ENCODE peak calls at places on chromosomes 16 and 17, in five cellular contexts. One of them, this sample, is unnamed.

GRCh38 chr17:68101992-68102758 is 66.6 kb downstream of the KPNA2 start:
- DNase-seq in fibroblast of lung: no peak
- DNase-seq in H1: no peak
- DNase-seq in astrocyte: no peak
- DNase-seq in H9: no peak
- DNase-seq in this sample: peak; percentile 30

GRCh38 chr17:51667722-51668083 is 407.4 kb downstream of the UTP18 start:
- DNase-seq in H9: no peak
- DNase-seq in astrocyte: no peak
- DNase-seq in fibroblast of lung: no peak
- DNase-seq in H1: no peak
- DNase-seq in this sample: no peak

GRCh38 chr16:89309438-89310122 is 92.1 kb downstream of the ZNF778 start:
- DNase-seq in H9: no peak
- DNase-seq in astrocyte: no peak
- DNase-seq in fibroblast of lung: no peak
- DNase-seq in H1: no peak
- DNase-seq in this sample: no peak

GRCh38 chr17:65660947-65661346 is 99.5 kb upstream of the AXIN2 start:
- DNase-seq in fibroblast of lung: peak; percentile 57
- DNase-seq in astrocyte: peak; percentile 36
- DNase-seq in H9: no peak
- DNase-seq in H1: no peak
- DNase-seq in this sample: peak; percentile 92

GRCh38 chr17:14308965-14309879 is 8.3 kb downstream of the HS3ST3B1 start:
- DNase-seq in H1: peak; percentile 99
- DNase-seq in H9: peak; percentile 100
- DNase-seq in astrocyte: peak; percentile 88
- DNase-seq in fibroblast of lung: peak; percentile 92
- DNase-seq in this sample: peak; percentile 96

GRCh38 chr16:14007460-14007859 is 63.7 kb upstream of the MRTFB start:
- DNase-seq in H9: no peak
- DNase-seq in H1: no peak
- DNase-seq in fibroblast of lung: peak; percentile 87
- DNase-seq in astrocyte: peak; percentile 72
- DNase-seq in this sample: peak; percentile 83

GRCh38 chr17:42159796-42160551 is 5.2 kb upstream of the RAB5C start:
- DNase-seq in astrocyte: no peak
- DNase-seq in H1: no peak
- DNase-seq in fibroblast of lung: no peak
- DNase-seq in H9: no peak
- DNase-seq in this sample: no peak

GRCh38 chr16:57147381-57148191 is 38.3 kb downstream of the PSME3IP1 start:
- DNase-seq in H1: no peak
- DNase-seq in astrocyte: no peak
- DNase-seq in H9: peak; percentile 45
- DNase-seq in fibroblast of lung: no peak
- DNase-seq in this sample: peak; percentile 75

GRCh38 chr16:77784441-77785356 is 3.7 kb upstream of the VAT1L start:
- DNase-seq in astrocyte: no peak
- DNase-seq in fibroblast of lung: no peak
- DNase-seq in H1: no peak
- DNase-seq in H9: no peak
- DNase-seq in this sample: peak; percentile 42

GRCh38 chr17:49687878-49688491 is 10.1 kb upstream of the SPOP start:
- DNase-seq in astrocyte: no peak
- DNase-seq in H1: no peak
- DNase-seq in H9: peak; percentile 28
- DNase-seq in fibroblast of lung: peak; percentile 26
- DNase-seq in this sample: peak; percentile 11

GRCh38 chr16:69330286-69331109 is at the start of gene PDF:
- DNase-seq in fibroblast of lung: peak; percentile 89
- DNase-seq in H1: peak; percentile 93
- DNase-seq in astrocyte: peak; percentile 81
- DNase-seq in H9: peak; percentile 96
- DNase-seq in this sample: peak; percentile 99

GRCh38 chr16:12081048-12081404 is 104.5 kb downstream of the SNX29 start:
- DNase-seq in astrocyte: no peak
- DNase-seq in fibroblast of lung: no peak
- DNase-seq in H1: no peak
- DNase-seq in H9: no peak
- DNase-seq in this sample: no peak

GRCh38 chr17:11925271-11926021 is 71.8 kb downstream of the ZNF18 start:
- DNase-seq in H9: no peak
- DNase-seq in fibroblast of lung: no peak
- DNase-seq in astrocyte: no peak
- DNase-seq in H1: no peak
- DNase-seq in this sample: no peak

GRCh38 chr16:3186946-3187690 is 886 bp upstream of the OR1F1 start:
- DNase-seq in astrocyte: no peak
- DNase-seq in fibroblast of lung: no peak
- DNase-seq in H1: no peak
- DNase-seq in H9: no peak
- DNase-seq in this sample: no peak

GRCh38 chr17:43524945-43525575 is 21.1 kb downstream of the ETV4 start:
- DNase-seq in astrocyte: peak; percentile 25
- DNase-seq in fibroblast of lung: no peak
- DNase-seq in H1: no peak
- DNase-seq in H9: no peak
- DNase-seq in this sample: peak; percentile 29

GRCh38 chr16:76059186-76059585 is 218.0 kb upstream of the CNTNAP4 start:
- DNase-seq in fibroblast of lung: no peak
- DNase-seq in H1: no peak
- DNase-seq in astrocyte: no peak
- DNase-seq in H9: no peak
- DNase-seq in this sample: no peak

GRCh38 chr17:81090361-81091133 is 55.6 kb downstream of the BAIAP2 start:
- DNase-seq in astrocyte: no peak
- DNase-seq in fibroblast of lung: peak; percentile 84
- DNase-seq in H9: peak; percentile 95
- DNase-seq in H1: peak; percentile 83
- DNase-seq in this sample: peak; percentile 63
- H3K4me2 ChIP-seq in astrocyte: no peak overlapping the region
- H3K4me2 ChIP-seq in fibroblast of lung: no peak overlapping the region
- H3K4me2 ChIP-seq in H9: no peak overlapping the region
- H3K4me2 ChIP-seq in H1: no peak overlapping the region
- H3K4me2 ChIP-seq in this sample: no peak overlapping the region

DNA sequence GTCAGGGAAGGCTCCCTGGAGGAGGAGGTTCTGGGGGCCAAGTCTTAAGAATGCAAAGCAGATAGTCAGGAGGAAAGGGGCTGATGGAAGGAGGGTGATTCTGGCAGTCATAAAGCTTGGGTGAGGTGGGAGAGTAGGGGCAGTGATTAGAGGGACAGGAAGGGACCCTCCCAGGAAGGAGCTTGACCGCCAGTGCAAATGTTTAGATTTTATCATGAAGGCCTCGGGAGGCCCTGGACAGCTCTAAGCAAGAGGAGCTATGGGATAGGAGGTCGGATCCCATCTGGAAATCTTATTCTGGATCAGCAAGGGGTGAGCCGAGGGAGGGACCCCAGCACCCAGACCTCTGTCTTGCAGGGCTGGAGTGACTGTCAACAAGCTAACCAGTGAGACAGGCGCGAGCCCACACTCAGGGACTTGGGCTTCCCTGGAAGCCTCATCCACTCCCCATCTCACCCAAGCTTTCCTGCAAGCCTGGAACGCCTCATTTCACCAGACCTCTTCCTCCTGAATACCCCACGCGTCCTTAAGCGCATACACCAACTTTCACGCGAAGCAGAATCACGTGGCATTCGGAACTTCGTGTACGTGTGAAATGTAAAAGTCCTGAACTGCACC is 52.0 kb upstream of the CBX4 start:
- DNase-seq in fibroblast of lung: no peak
- DNase-seq in H9: no peak
- DNase-seq in H1: no peak
- DNase-seq in astrocyte: no peak
- DNase-seq in this sample: no peak
- H3K4me2 ChIP-seq in fibroblast of lung: no peak overlapping the region
- H3K4me2 ChIP-seq in H9: no peak overlapping the region
- H3K4me2 ChIP-seq in H1: no peak overlapping the region
- H3K4me2 ChIP-seq in astrocyte: no peak overlapping the region
- H3K4me2 ChIP-seq in this sample: no peak overlapping the region

DNA sequence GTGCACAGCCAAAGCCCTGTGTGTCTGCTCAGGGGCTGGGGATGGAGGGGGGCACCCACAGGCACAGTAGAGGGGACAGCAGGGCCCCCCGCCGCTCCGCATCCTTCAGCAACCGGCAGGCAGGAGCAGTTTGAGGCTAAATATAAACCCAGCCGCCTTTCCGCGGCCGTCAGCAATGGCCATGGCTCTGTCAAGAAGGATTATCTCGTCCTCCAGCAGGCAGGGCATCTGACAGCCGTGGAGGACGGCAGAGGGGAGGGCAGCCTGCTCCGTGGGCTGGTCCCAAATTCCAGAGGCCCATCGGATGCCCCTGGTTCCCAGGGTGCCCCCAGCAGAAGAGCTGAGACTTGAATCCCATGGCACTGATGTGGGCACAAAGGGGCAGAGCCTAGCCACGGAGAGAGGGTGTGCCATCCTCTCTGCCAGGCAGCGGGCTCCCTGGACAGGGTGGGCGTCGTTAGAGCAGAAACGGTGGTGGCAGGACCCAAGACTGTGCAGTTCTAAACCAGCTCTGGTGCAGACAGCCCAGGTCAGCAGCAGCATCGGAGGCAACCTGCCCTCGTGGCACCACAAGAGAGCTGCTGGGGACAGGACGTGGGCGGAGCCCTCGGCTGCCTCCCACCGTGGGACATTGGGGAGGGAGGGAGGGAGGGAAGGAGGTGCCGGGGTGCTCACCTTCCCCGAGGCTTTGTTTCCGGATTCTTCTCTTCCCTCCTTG is 198.8 kb upstream of the CIBAR2 start:
- DNase-seq in H1: no peak
- DNase-seq in H9: no peak
- DNase-seq in fibroblast of lung: no peak
- DNase-seq in astrocyte: no peak
- DNase-seq in this sample: no peak
- H3K4me2 ChIP-seq in H1: peak overlapping the region; percentile 72
- H3K4me2 ChIP-seq in H9: peak overlapping the region; percentile 13
- H3K4me2 ChIP-seq in fibroblast of lung: no peak overlapping the region
- H3K4me2 ChIP-seq in astrocyte: no peak overlapping the region
- H3K4me2 ChIP-seq in this sample: no peak overlapping the region

GRCh38 chr17:32912218-32912897 is 15.6 kb upstream of the TMEM98 start:
- DNase-seq in astrocyte: peak; percentile 52
- DNase-seq in fibroblast of lung: peak; percentile 78
- DNase-seq in H1: no peak
- DNase-seq in H9: peak; percentile 65
- DNase-seq in this sample: peak; percentile 93
- H3K4me2 ChIP-seq in astrocyte: peak overlapping the region; percentile 41
- H3K4me2 ChIP-seq in fibroblast of lung: peak overlapping the region; percentile 77
- H3K4me2 ChIP-seq in H1: no peak overlapping the region
- H3K4me2 ChIP-seq in H9: no peak overlapping the region
- H3K4me2 ChIP-seq in this sample: peak overlapping the region; percentile 75

This sample was measured in GM23248.